ENCODE peak calls at places on chromosome 2, in eight cellular contexts. J, S, X, O, I, K, Y and W are unnamed samples.

GRCh38 chr2:233480490-233481202 is 85.9 kb downstream of the USP40 start:
- DNase-seq in O (peak; percentile 84), J (peak; percentile 93), X (no peak), K (peak; percentile 27), Y (no peak), I (no peak), S (no peak), W (no peak)

GRCh38 chr2:2560374-2561015 is 229.4 kb upstream of the MYT1L start:
- DNase-seq in I (no peak), J (no peak), S (no peak), X (no peak), Y (no peak), O (no peak), K (no peak), W (no peak)

GRCh38 chr2:144517825-144518699 is 1.9 kb downstream of the ZEB2 start:
- DNase-seq in J (no peak), I (no peak), Y (no peak), O (no peak), X (no peak), S (peak; percentile 43), K (peak; percentile 54), W (no peak)

GRCh38 chr2:86786001-86786536 is 4.6 kb downstream of the CD8A start:
- DNase-seq in K (no peak), J (no peak), I (no peak), Y (no peak), X (no peak), O (no peak), S (no peak), W (no peak)

GRCh38 chr2:163799807-163800206 is 64.0 kb upstream of the FIGN start:
- DNase-seq in X (no peak), I (no peak), S (no peak), Y (no peak), J (no peak), K (no peak), O (no peak), W (no peak)

GRCh38 chr2:161004379-161004778 is 155.8 kb upstream of the TANK start:
- DNase-seq in Y (no peak), O (no peak), S (no peak), X (no peak), K (no peak), I (no peak), J (no peak), W (peak; percentile 44)

GRCh38 chr2:138974651-138975050 is 194.5 kb upstream of the NXPH2 start:
- DNase-seq in O (no peak), X (no peak), K (no peak), Y (no peak), I (no peak), S (no peak), J (no peak), W (no peak)

GRCh38 chr2:16739778-16740581 is 74.3 kb upstream of the CYRIA start:
- DNase-seq in S (no peak), J (peak; percentile 81), X (no peak), O (peak; percentile 95), K (no peak), I (no peak), Y (no peak), W (no peak)

GRCh38 chr2:210002158-210003157 is at the start of gene RPE:
- DNase-seq in X (peak; percentile 60), K (peak; percentile 97), Y (peak; percentile 96), I (peak; percentile 94), S (peak; percentile 93), O (peak; percentile 93), J (peak; percentile 96), W (peak; percentile 89)

GRCh38 chr2:73981081-73981968 is 3.4 kb upstream of the TET3 start:
- DNase-seq in S (no peak), I (no peak), K (peak; percentile 69), J (peak; percentile 69), Y (no peak), X (no peak), O (no peak), W (peak; percentile 37)

GRCh38 chr2:204060896-204061640 is 124.5 kb downstream of the ICOS start:
- DNase-seq in Y (no peak), I (no peak), O (no peak), J (no peak), X (no peak), S (no peak), K (peak; percentile 57), W (no peak)

GRCh38 chr2:134819334-134819733 is 19.1 kb upstream of the ACMSD start:
- DNase-seq in O (no peak), S (peak; percentile 6), K (no peak), Y (no peak), I (no peak), X (peak; percentile 25), J (no peak), W (peak; percentile 69)

GRCh38 chr2:767440-767839 is 90.2 kb upstream of the TMEM18 start:
- DNase-seq in K (no peak), J (no peak), Y (no peak), O (no peak), I (no peak), S (no peak), X (no peak), W (no peak)

GRCh38 chr2:20506281-20506685 is 59.4 kb downstream of the RHOB start:
- DNase-seq in I (no peak), S (peak; percentile 60), J (no peak), K (no peak), X (no peak), O (no peak), Y (no peak), W (peak; percentile 83)

GRCh38 chr2:215793747-215794595 is 219.4 kb downstream of the MREG start:
- DNase-seq in O (no peak), J (peak; percentile 61), S (peak; percentile 93), Y (peak; percentile 58), X (peak; percentile 48), K (no peak), I (peak; percentile 23), W (peak; percentile 99)

GRCh38 chr2:201129044-201129505 is 13.1 kb downstream of the CFLAR start:
- DNase-seq in S (peak; percentile 84), Y (no peak), K (no peak), I (no peak), O (no peak), J (peak; percentile 80), X (no peak), W (peak; percentile 72)

GRCh38 chr2:152433289-152433688 is 98.3 kb downstream of the FMNL2 start:
- DNase-seq in J (no peak), X (no peak), Y (no peak), O (no peak), K (no peak), S (no peak), I (no peak), W (no peak)

GRCh38 chr2:128495996-128496547 is 177.4 kb upstream of the HS6ST1 start:
- DNase-seq in X (no peak), Y (no peak), I (no peak), O (no peak), K (no peak), S (no peak), J (no peak), W (no peak)

GRCh38 chr2:202786792-202787191 is 84.8 kb downstream of the ICA1L start:
- DNase-seq in I (no peak), Y (no peak), J (no peak), X (no peak), O (no peak), K (peak; percentile 16), S (no peak), W (no peak)

GRCh38 chr2:222353998-222354397 is 55.2 kb upstream of the PAX3 start:
- DNase-seq in O (no peak), J (no peak), I (no peak), Y (no peak), S (no peak), X (no peak), K (no peak), W (no peak)

GRCh38 chr2:161913865-161914264 is 160.2 kb downstream of the DPP4 start:
- DNase-seq in S (peak; percentile 42), Y (no peak), X (no peak), J (no peak), I (no peak), K (no peak), O (no peak), W (peak; percentile 51)

GRCh38 chr2:55618025-55618648 is 715 bp upstream of the PPP4R3B start:
- DNase-seq in I (no peak), S (peak; percentile 9), J (no peak), X (no peak), O (no peak), K (peak; percentile 36), Y (peak; percentile 7), W (peak; percentile 15)
- TF ChIP-seq CTCF in I (no peak), S (no peak), J (no peak), X (no peak), O (no peak), K (no peak), Y (no peak), W (no peak)

GRCh38 chr2:25669520-25669919 is 3.9 kb downstream of the DTNB start:
- DNase-seq in J (no peak), Y (no peak), K (peak; percentile 55), X (no peak), O (no peak), I (no peak), S (no peak), W (no peak)
- H3K4me3 ChIP-seq in J (no peak overlapping the region), Y (no peak overlapping the region), K (no peak overlapping the region), X (no peak overlapping the region), O (no peak overlapping the region), I (no peak overlapping the region), S (no peak overlapping the region), W (no peak overlapping the region)

DNA sequence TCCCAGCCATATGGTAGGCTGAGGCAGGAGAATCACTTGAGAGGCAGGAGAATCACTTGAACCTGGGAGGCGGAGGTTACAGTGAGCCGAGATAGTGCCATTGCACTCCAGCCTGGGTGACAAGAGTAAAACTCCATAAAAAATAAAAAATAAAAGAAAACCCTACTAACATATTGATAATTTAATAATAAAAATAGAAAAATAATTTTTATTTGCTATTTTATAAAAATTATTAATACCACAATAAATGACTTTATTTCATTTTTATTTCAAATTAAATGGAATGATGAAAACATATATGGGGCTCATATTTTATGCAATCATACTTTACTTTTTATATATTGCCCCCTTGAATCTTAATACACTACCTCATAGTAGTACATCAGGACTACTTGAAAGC is 20.4 kb downstream of the TMEM182 start:
- DNase-seq in O (no peak), I (no peak), J (no peak), K (no peak), S (no peak), X (no peak), Y (no peak), W (no peak)
- TF ChIP-seq CTCF in O (no peak), I (no peak), J (no peak), K (no peak), S (no peak), X (no peak), Y (no peak), W (no peak)

GRCh38 chr2:29326926-29327325 is 211.7 kb downstream of the CLIP4 start:
- DNase-seq in Y (no peak), I (no peak), S (no peak), O (no peak), X (no peak), J (no peak), K (no peak), W (no peak)

GRCh38 chr2:29323961-29324360 is 208.7 kb downstream of the CLIP4 start:
- DNase-seq in J (no peak), Y (no peak), X (no peak), I (no peak), S (peak; percentile 45), O (no peak), K (no peak), W (peak; percentile 49)

GRCh38 chr2:29325544-29325943 is 210.3 kb downstream of the CLIP4 start:
- DNase-seq in S (no peak), Y (no peak), I (no peak), J (no peak), K (no peak), O (no peak), X (no peak), W (no peak)

GRCh38 chr2:29322011-29322410 is 206.8 kb downstream of the CLIP4 start:
- DNase-seq in Y (no peak), J (no peak), X (no peak), I (no peak), S (peak; percentile 22), K (no peak), O (no peak), W (peak; percentile 54)

GRCh38 chr2:29323301-29323700 is 208.1 kb downstream of the CLIP4 start:
- DNase-seq in X (no peak), S (peak; percentile 9), O (no peak), Y (no peak), I (no peak), K (peak; percentile 63), J (no peak), W (no peak)
- H3K4me3 ChIP-seq in X (no peak overlapping the region), S (no peak overlapping the region), O (no peak overlapping the region), Y (no peak overlapping the region), I (no peak overlapping the region), K (no peak overlapping the region), J (no peak overlapping the region), W (no peak overlapping the region)